ENCODE peak calls at places on chromosomes 11 and 22, in nine cellular contexts. J, I, D, L, X, C, H, Z and W are unnamed samples.

GRCh38 chr11:118194835-118195627 is 18.6 kb upstream of the SCN2B start:
- DNase-seq in J (peak; percentile 57), I (peak; percentile 93), D (peak; percentile 66), L (peak; percentile 10), X (no peak), C (peak; percentile 58), H (peak; percentile 95), Z (peak; percentile 68), W (peak; percentile 23)

GRCh38 chr11:133311230-133311629 is 221.1 kb downstream of the OPCML start:
- DNase-seq in J (no peak), I (no peak), D (no peak), L (no peak), X (no peak), C (no peak), H (no peak), Z (no peak), W (no peak)

GRCh38 chr11:103959279-103959930 is 77.0 kb upstream of the DDI1 start:
- DNase-seq in J (no peak), I (no peak), D (no peak), L (no peak), X (peak; percentile 41), C (no peak), H (peak; percentile 45), Z (peak; percentile 39), W (no peak)

GRCh38 chr11:44471603-44472002 is 93.9 kb upstream of the CD82 start:
- DNase-seq in J (no peak), I (no peak), D (no peak), L (no peak), X (no peak), C (no peak), H (no peak), Z (no peak), W (no peak)

GRCh38 chr11:79422866-79423265 is 18.0 kb downstream of the TENM4 start:
- DNase-seq in J (no peak), I (no peak), D (no peak), L (no peak), X (no peak), C (no peak), H (no peak), Z (no peak), W (no peak)

GRCh38 chr11:18739684-18740083 is 13.7 kb upstream of the IGSF22 start:
- DNase-seq in J (no peak), I (no peak), D (no peak), L (no peak), X (no peak), C (no peak), H (no peak), Z (no peak), W (no peak)

GRCh38 chr11:130121430-130121978 is 38.1 kb upstream of the ST14 start:
- DNase-seq in J (no peak), I (no peak), D (no peak), L (no peak), X (no peak), C (no peak), H (no peak), Z (no peak), W (no peak)

GRCh38 chr22:45966892-45967365 is 10.0 kb downstream of the WNT7B start:
- DNase-seq in J (no peak), I (no peak), D (no peak), L (no peak), X (no peak), C (no peak), H (no peak), Z (no peak), W (peak; percentile 72)

GRCh38 chr11:129896062-129896461 is 684 bp upstream of the NFRKB start:
- DNase-seq in J (peak; percentile 12), I (peak; percentile 34), D (no peak), L (no peak), X (no peak), C (no peak), H (no peak), Z (no peak), W (peak; percentile 28)

GRCh38 chr11:31702966-31703365 is 108.2 kb downstream of the PAX6 start:
- DNase-seq in J (peak; percentile 16), I (no peak), D (no peak), L (no peak), X (no peak), C (no peak), H (peak; percentile 50), Z (peak; percentile 39), W (no peak)

GRCh38 chr22:46956498-46957215 is 194.2 kb downstream of the TBC1D22A start:
- DNase-seq in J (no peak), I (no peak), D (no peak), L (no peak), X (no peak), C (no peak), H (no peak), Z (no peak), W (no peak)

GRCh38 chr11:99351620-99352019 is 330.9 kb downstream of the CNTN5 start:
- DNase-seq in J (no peak), I (no peak), D (no peak), L (no peak), X (no peak), C (peak; percentile 7), H (no peak), Z (no peak), W (peak; percentile 7)

GRCh38 chr11:72741849-72742521 is 10.2 kb downstream of the ARAP1 start:
- DNase-seq in J (no peak), I (no peak), D (no peak), L (no peak), X (no peak), C (no peak), H (no peak), Z (no peak), W (no peak)